ENCODE peak calls at places on chromosomes 5 and 9, in seven cellular contexts. C is astrocyte, W is SK-N-SH, Z is fibroblast of the aortic adventitia, G is PC-9, P is fibroblast of mammary gland, H is cardiac fibroblast. V is an unnamed sample.

GRCh38 chr9:80285325-80285724 is 713.6 kb downstream of the TLE4 start:
- DNase-seq in C (peak), W (peak), Z (no peak), G (no peak), P (peak), H (peak), V (peak)

GRCh38 chr5:69493235-69493925 is 790 bp downstream of the OCLN start:
- DNase-seq in C (peak), W (peak), Z (peak), G (peak), P (peak), H (no peak), V (no peak)

GRCh38 chr5:180126716-180127681 is 55.4 kb upstream of the RNF130 start:
- DNase-seq in C (no peak), W (peak), Z (peak), G (peak), P (peak), H (peak), V (peak)

GRCh38 chr5:102975040-102975439 is 144.9 kb downstream of the GIN1 start:
- DNase-seq in C (peak), W (no peak), Z (no peak), G (no peak), P (peak), H (peak), V (no peak)

GRCh38 chr9:128636556-128637530 is 19.8 kb downstream of the DYNC2I2 start:
- DNase-seq in C (no peak), W (peak), Z (no peak), G (peak), P (no peak), H (no peak), V (no peak)

GRCh38 chr5:158320934-158321333 is 462.0 kb upstream of the CLINT1 start:
- DNase-seq in C (no peak), W (no peak), Z (no peak), G (no peak), P (no peak), H (no peak), V (no peak)

GRCh38 chr5:5658226-5658625 is 235.7 kb downstream of the ICE1 start:
- DNase-seq in C (peak), W (no peak), Z (peak), G (no peak), P (peak), H (peak), V (peak)

GRCh38 chr5:134088994-134089560 is 25.4 kb upstream of the TCF7 start:
- DNase-seq in C (no peak), W (peak), Z (no peak), G (no peak), P (no peak), H (no peak), V (no peak)

GRCh38 chr5:147578228-147579024 is 68.6 kb upstream of the DPYSL3 start:
- DNase-seq in C (peak), W (peak), Z (peak), G (no peak), P (peak), H (peak), V (peak)

GRCh38 chr5:171162602-171163001 is 146.4 kb upstream of the TLX3 start:
- DNase-seq in C (peak), W (peak), Z (no peak), G (no peak), P (peak), H (peak), V (peak)

GRCh38 chr9:6426117-6426516 is 13.1 kb downstream of the UHRF2 start:
- DNase-seq in C (no peak), W (no peak), Z (peak), G (no peak), P (peak), H (peak), V (peak)

GRCh38 chr5:117690603-117691002 is 1116.0 kb upstream of the SEMA6A start:
- DNase-seq in C (no peak), W (no peak), Z (no peak), G (no peak), P (no peak), H (no peak), V (no peak)

GRCh38 chr5:169050146-169050571 is 250.8 kb downstream of the SLIT3 start:
- DNase-seq in C (peak), W (no peak), Z (peak), G (no peak), P (peak), H (peak), V (no peak)

GRCh38 chr5:135251099-135251498 is 147.9 kb downstream of the MACROH2A1 start:
- DNase-seq in C (no peak), W (no peak), Z (no peak), G (no peak), P (no peak), H (no peak), V (no peak)

GRCh38 chr9:21616082-21616778 is 134.1 kb upstream of the IFNE start:
- DNase-seq in C (peak), W (no peak), Z (peak), G (peak), P (peak), H (peak), V (peak)

GRCh38 chr9:133509179-133510083 is 15.3 kb downstream of the MYMK start:
- DNase-seq in C (no peak), W (peak), Z (no peak), G (peak), P (no peak), H (peak), V (peak)

GRCh38 chr9:121748080-121748479 is 96.6 kb downstream of the DAB2IP start:
- DNase-seq in C (no peak), W (no peak), Z (no peak), G (no peak), P (peak), H (no peak), V (no peak)

GRCh38 chr5:91179018-91179417 is 204.1 kb downstream of the ARRDC3 start:
- DNase-seq in C (peak), W (no peak), Z (peak), G (no peak), P (peak), H (no peak), V (peak)

GRCh38 chr9:28073278-28073677 is 500.0 kb upstream of the C9orf72 start:
- DNase-seq in C (peak), W (peak), Z (peak), G (no peak), P (peak), H (peak), V (peak)

GRCh38 chr9:27003406-27004147 is 1.9 kb downstream of the LRRC19 start:
- DNase-seq in C (no peak), W (no peak), Z (no peak), G (no peak), P (no peak), H (no peak), V (no peak)

GRCh38 chr5:14806452-14806851 is 65.1 kb downstream of the ANKH start:
- DNase-seq in C (peak), W (no peak), Z (peak), G (no peak), P (peak), H (peak), V (peak)

GRCh38 chr5:124628251-124628650 is 118.2 kb downstream of the ZNF608 start:
- DNase-seq in C (no peak), W (no peak), Z (no peak), G (no peak), P (peak), H (no peak), V (no peak)

GRCh38 chr9:114001794-114002261 is 76.3 kb downstream of the AMBP start:
- DNase-seq in C (no peak), W (no peak), Z (no peak), G (no peak), P (no peak), H (no peak), V (no peak)

GRCh38 chr5:150142800-150143724 is 12.6 kb downstream of the PDGFRB start:
- DNase-seq in C (peak), W (peak), Z (peak), G (peak), P (peak), H (peak), V (peak)

GRCh38 chr9:87812375-87813118 is 70.1 kb upstream of the SPATA31E1 start:
- DNase-seq in C (peak), W (peak), Z (peak), G (peak), P (peak), H (peak), V (peak)

GRCh38 chr5:645421-645820 is 33.3 kb downstream of the CEP72 start:
- DNase-seq in C (no peak), W (no peak), Z (no peak), G (no peak), P (no peak), H (no peak), V (no peak)

GRCh38 chr9:99803694-99804093 is 18.0 kb upstream of the NR4A3 start:
- DNase-seq in C (no peak), W (no peak), Z (no peak), G (no peak), P (peak), H (no peak), V (no peak)

GRCh38 chr5:23446436-23446835 is 61.0 kb upstream of the PRDM9 start:
- DNase-seq in C (no peak), W (no peak), Z (no peak), G (no peak), P (peak), H (peak), V (peak)

GRCh38 chr5:16536246-16536645 is 70.6 kb upstream of the ZNF622 start:
- DNase-seq in C (peak), W (no peak), Z (no peak), G (peak), P (peak), H (no peak), V (no peak)

GRCh38 chr5:180153099-180153498 is 55.9 kb downstream of the RASGEF1C start:
- DNase-seq in C (no peak), W (no peak), Z (no peak), G (no peak), P (no peak), H (no peak), V (no peak)

GRCh38 chr5:30832519-30832918 is 361.0 kb upstream of the CDH6 start:
- DNase-seq in C (no peak), W (no peak), Z (peak), G (no peak), P (no peak), H (no peak), V (no peak)

GRCh38 chr9:132160802-132161742 is 786 bp upstream of the NTNG2 start:
- DNase-seq in C (peak), W (peak), Z (peak), G (no peak), P (peak), H (peak), V (peak)

GRCh38 chr9:82332774-82333152 is 344.2 kb downstream of the SPATA31D1 start:
- DNase-seq in C (no peak), W (no peak), Z (no peak), G (no peak), P (peak), H (no peak), V (no peak)

DNA sequence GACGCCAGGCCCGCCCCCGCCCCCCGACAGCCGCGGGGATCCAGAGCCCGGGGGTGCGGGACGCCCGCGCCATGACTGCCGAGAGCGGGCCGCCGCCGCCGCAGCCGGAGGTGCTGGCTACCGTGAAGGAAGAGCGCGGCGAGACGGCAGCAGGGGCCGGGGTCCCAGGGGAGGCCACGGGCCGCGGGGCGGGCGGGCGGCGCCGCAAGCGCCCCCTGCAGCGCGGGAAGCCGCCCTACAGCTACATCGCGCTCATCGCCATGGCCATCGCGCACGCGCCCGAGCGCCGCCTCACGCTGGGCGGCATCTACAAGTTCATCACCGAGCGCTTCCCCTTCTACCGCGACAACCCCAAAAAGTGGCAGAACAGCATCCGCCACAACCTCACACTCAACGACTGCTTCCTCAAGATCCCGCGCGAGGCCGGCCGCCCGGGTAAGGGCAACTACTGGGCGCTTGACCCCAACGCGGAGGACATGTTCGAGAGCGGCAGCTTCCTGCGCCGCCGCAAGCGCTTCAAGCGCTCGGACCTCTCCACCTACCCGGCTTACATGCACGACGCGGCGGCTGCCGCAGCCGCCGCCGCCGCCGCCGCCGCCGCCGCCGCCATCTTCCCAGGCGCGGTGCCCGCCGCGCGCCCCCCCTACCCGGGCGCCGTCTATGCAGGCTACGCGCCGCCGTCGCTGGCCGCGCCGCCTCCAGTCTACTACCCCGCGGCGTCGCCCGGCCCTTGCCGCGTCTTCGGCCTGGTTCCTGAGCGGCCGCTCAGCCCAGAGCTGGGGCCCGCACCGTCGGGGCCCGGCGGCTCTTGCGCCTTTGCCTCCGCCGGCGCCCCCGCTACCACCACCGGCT is 1.0 kb downstream of the FOXE1 start:
- DNase-seq in C (no peak), W (peak), Z (no peak), G (peak), P (peak), H (no peak), V (peak)
- H3K4me3 ChIP-seq in C (peak), W (peak), Z (no peak), G (peak), P (no peak), H (peak), V (peak)

GRCh38 chr9:127209220-127209619 is 55.4 kb upstream of the GARNL3 start:
- DNase-seq in C (no peak), W (no peak), Z (peak), G (no peak), P (no peak), H (no peak), V (no peak)

GRCh38 chr9:127212453-127212852 is 52.1 kb upstream of the GARNL3 start:
- DNase-seq in C (no peak), W (no peak), Z (no peak), G (no peak), P (no peak), H (no peak), V (no peak)

GRCh38 chr9:127209948-127210621 is 54.5 kb upstream of the GARNL3 start:
- DNase-seq in C (no peak), W (no peak), Z (no peak), G (no peak), P (no peak), H (no peak), V (no peak)

GRCh38 chr9:127211983-127212382 is 52.6 kb upstream of the GARNL3 start:
- DNase-seq in C (no peak), W (no peak), Z (no peak), G (no peak), P (no peak), H (no peak), V (no peak)

DNA sequence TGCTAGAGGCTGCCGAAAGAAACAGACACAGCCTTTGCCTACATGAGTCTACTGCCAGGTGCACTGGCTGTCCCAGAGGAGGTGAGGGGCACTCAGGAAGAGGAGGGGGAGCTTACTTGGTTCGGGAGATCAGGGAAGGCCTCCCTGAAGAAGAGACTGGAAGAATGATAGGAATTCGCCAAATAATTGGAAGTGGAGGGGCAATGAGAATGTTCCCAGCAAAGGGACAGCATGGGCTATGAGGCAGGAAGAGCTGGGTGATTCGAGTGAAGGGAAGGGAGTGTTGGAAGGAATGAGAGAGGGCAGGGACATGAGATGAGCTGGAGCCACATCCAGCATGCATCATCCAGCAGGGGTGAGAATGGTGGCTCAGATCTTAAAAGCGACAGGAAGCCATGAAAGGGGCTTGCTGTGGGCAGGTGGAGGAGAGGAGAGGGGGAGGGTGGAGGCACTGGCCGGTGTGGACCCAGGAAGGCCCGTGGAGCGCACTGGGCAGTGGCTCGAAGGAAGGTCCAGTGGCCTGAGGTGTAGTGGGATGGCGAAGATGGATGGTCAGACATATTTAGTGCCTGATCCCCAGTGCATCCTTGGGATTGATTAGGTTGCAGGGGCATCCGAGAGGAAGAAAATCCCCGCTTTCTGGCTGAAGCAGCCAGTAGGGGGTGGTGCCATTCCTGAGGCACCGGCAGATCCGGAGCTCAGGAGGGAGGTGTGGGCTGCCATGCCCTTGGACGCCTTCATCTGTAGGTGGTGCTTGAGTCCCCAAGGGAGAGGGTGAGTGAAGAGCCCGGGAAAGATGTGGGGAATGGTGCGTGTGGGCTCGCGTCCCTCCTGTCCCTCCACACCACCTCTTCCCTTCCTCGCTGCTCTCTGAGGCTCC is 53.5 kb upstream of the GARNL3 start:
- DNase-seq in C (no peak), W (no peak), Z (no peak), G (no peak), P (no peak), H (no peak), V (no peak)
- TF ChIP-seq CTCF in C (no peak), W (no peak), Z (no peak), G (no peak), P (no peak), H (no peak), V (no peak)

DNA sequence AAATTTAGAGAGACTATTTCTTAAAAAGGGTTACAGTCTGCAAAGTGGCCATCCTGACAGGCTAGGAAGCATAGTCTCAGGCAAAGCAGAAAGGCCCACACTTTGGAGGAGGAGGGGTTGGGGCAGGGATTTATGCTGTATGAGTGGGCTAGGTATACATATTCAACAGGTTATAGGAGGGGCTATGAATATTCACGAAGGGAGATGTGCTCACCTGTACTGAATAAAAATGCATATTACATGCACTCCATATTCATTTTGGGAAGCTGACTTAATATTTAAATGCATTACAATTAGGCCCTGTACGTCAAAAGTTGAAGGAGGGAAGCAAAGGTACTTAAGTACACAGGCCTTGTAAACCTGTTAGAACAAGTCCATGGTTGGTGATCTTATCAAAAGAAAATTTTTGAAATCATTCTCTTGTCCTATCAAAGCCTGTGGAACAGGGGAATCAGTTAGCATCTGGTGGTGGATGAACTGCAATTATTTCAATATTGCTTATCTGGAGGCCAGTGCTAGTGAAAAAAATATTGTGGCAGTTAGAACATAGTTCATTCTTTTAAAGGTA is 1.6 kb downstream of the CENPP start:
- DNase-seq in C (no peak), W (no peak), Z (no peak), G (no peak), P (no peak), H (no peak), V (no peak)
- H3K4me3 ChIP-seq in C (no peak), W (no peak), Z (peak), G (no peak), P (no peak), H (no peak), V (no peak)

DNA sequence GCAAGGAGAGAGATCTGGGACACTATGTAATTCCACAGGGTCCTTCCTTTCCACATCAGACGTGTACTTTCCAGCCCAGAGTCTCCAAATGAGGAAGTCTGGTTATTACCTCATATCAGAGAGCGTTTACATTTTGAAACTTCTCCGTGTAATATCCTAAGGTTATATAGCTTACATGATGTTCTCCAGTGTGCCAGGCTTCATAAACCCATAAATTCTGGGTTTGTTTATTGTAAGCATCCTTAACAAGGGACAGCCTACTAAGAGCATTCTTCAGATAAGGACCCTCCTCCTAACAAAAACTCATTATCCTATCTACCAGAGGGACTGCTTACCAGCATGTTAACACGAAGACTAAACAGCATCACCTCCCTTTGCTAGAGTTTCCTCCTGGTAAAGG is 17.9 kb downstream of the SRFBP1 start:
- DNase-seq in C (no peak), W (no peak), Z (no peak), G (no peak), P (no peak), H (no peak), V (peak)
- TF ChIP-seq CTCF in C (no peak), W (no peak), Z (no peak), G (no peak), P (no peak), H (no peak), V (no peak)

DNA sequence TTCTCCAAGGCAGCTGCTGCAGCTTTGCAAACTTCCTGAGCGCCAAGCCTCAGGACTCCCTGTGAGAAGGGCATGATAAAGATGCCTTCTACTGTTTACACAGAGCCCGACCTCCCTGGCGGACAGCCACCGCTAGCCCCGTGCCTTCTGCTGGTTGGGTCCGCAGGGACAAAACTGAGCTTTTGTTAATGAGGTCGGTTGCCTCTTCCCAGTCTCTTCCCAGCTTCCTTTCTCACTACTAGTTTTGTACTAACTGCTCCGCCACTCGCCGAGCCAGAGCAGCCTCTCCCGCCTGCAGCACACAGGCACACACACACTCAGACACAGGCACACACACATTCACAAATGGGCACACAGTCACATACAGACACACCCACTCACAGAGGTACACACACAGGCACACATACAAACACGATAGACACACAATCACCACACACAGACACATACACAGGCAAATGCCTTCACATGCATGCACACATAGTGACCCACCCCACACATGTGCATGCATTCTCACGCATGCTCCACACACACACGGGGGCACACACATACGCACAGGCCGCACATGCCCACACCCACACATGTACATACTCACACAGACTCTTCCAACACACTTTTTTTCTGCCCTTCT is at the start of gene FREM1:
- DNase-seq in C (no peak), W (peak), Z (no peak), G (peak), P (peak), H (peak), V (peak)
- H3K4me3 ChIP-seq in C (no peak), W (peak), Z (no peak), G (no peak), P (peak), H (no peak), V (peak)